ENCODE peak calls at places on chromosomes 5 and 9, in five cellular contexts. C is neural crest cell, O is LoVo, Y is nephron progenitor cell, D is KG1. T is an unnamed sample.

GRCh38 chr5:168165221-168165965 is 126.1 kb upstream of the WWC1 start:
- DNase-seq in C (no peak), O (no peak), Y (peak), D (no peak), T (no peak)

GRCh38 chr5:59098743-59099142 is 515.9 kb downstream of the RAB3C start:
- DNase-seq in C (no peak), O (no peak), Y (no peak), D (no peak), T (no peak)

GRCh38 chr9:137639303-137640051 is 20.7 kb downstream of the EHMT1 start:
- DNase-seq in C (no peak), O (no peak), Y (no peak), D (no peak), T (no peak)

GRCh38 chr9:130499804-130500263 is 55.1 kb downstream of the ASS1 start:
- DNase-seq in C (no peak), O (peak), Y (no peak), D (no peak), T (peak)

GRCh38 chr5:9774472-9775079 is 144.4 kb upstream of the TAS2R1 start:
- DNase-seq in C (no peak), O (peak), Y (no peak), D (no peak), T (peak)

GRCh38 chr9:93098236-93098946 is 2.4 kb downstream of the CARD19 start:
- DNase-seq in C (no peak), O (peak), Y (no peak), D (peak), T (peak)

GRCh38 chr5:35707659-35708058 is 90.0 kb downstream of the SPEF2 start:
- DNase-seq in C (no peak), O (no peak), Y (no peak), D (no peak), T (no peak)

GRCh38 chr5:74334034-74334433 is 306.5 kb downstream of the ENC1 start:
- DNase-seq in C (no peak), O (no peak), Y (no peak), D (no peak), T (no peak)

GRCh38 chr9:88745281-88746001 is 210.5 kb downstream of the NXNL2 start:
- DNase-seq in C (no peak), O (no peak), Y (no peak), D (no peak), T (no peak)

GRCh38 chr9:32424616-32425015 is 40.2 kb downstream of the ACO1 start:
- DNase-seq in C (no peak), O (no peak), Y (no peak), D (no peak), T (no peak)

GRCh38 chr9:109401169-109401989 is 80.5 kb upstream of the EPB41L4B start:
- DNase-seq in C (peak), O (peak), Y (peak), D (no peak), T (no peak)

GRCh38 chr5:73228052-73228451 is 55.1 kb downstream of the TMEM174 start:
- DNase-seq in C (no peak), O (no peak), Y (no peak), D (no peak), T (no peak)

GRCh38 chr9:97904725-97905124 is 17.6 kb downstream of the TRMO start:
- DNase-seq in C (no peak), O (no peak), Y (no peak), D (no peak), T (no peak)

GRCh38 chr5:95835682-95836405 is 13.3 kb upstream of the GLRX start:
- DNase-seq in C (no peak), O (no peak), Y (no peak), D (no peak), T (no peak)

GRCh38 chr9:5949103-5949699 is 58.5 kb downstream of the MLANA start:
- DNase-seq in C (no peak), O (peak), Y (no peak), D (no peak), T (no peak)

GRCh38 chr9:122206118-122207046 is 22.4 kb downstream of the LHX6 start:
- DNase-seq in C (no peak), O (peak), Y (no peak), D (no peak), T (no peak)

GRCh38 chr5:68353624-68354023 is 138.1 kb downstream of the PIK3R1 start:
- DNase-seq in C (no peak), O (no peak), Y (no peak), D (no peak), T (no peak)

GRCh38 chr5:157912621-157913325 is 53.8 kb upstream of the CLINT1 start:
- DNase-seq in C (no peak), O (no peak), Y (peak), D (no peak), T (peak)

GRCh38 chr5:145825751-145826180 is 9.4 kb downstream of the PRELID2 start:
- DNase-seq in C (no peak), O (peak), Y (no peak), D (peak), T (peak)

GRCh38 chr9:109861918-109862317 is 81.9 kb downstream of the PALM2AKAP2 start:
- DNase-seq in C (no peak), O (no peak), Y (no peak), D (no peak), T (no peak)

GRCh38 chr5:40428129-40428528 is 251.6 kb upstream of the PTGER4 start:
- DNase-seq in C (no peak), O (no peak), Y (no peak), D (no peak), T (no peak)

GRCh38 chr9:77832647-77833046 is 184.5 kb upstream of the GNA14 start:
- DNase-seq in C (no peak), O (no peak), Y (no peak), D (no peak), T (no peak)

GRCh38 chr9:9612270-9612669 is 1000.5 kb downstream of the PTPRD start:
- DNase-seq in C (no peak), O (no peak), Y (no peak), D (no peak), T (no peak)

GRCh38 chr5:130102375-130102774 is 198.1 kb downstream of the CHSY3 start:
- DNase-seq in C (no peak), O (no peak), Y (no peak), D (no peak), T (no peak)

GRCh38 chr5:163612358-163613149 is 107.1 kb downstream of the MAT2B start:
- DNase-seq in C (no peak), O (no peak), Y (no peak), D (no peak), T (no peak)

GRCh38 chr5:56759521-56759920 is 55.8 kb upstream of the MAP3K1 start:
- DNase-seq in C (no peak), O (no peak), Y (no peak), D (no peak), T (no peak)

T was measured in mucosa of descending colon.